ENCODE peak calls at places on chromosomes 11 and 22, in ten cellular contexts. Q, G, F, D, W, I, J, K, X and U are unnamed samples.

GRCh38 chr11:112968988-112969714 is 7.9 kb downstream of the NCAM1 start:
- DNase-seq in Q (no peak), G (no peak), F (no peak), D (no peak), W (peak; percentile 74), I (no peak), J (no peak), K (no peak), X (no peak), U (peak; percentile 32)

GRCh38 chr22:42926034-42926433 is 69.0 kb upstream of the ARFGAP3 start:
- DNase-seq in Q (no peak), G (no peak), F (peak; percentile 24), D (no peak), W (no peak), I (no peak), J (no peak), K (no peak), X (no peak), U (no peak)

GRCh38 chr11:120929664-120930154 is 94.2 kb upstream of the TBCEL start:
- DNase-seq in Q (no peak), G (peak; percentile 61), F (peak; percentile 33), D (peak; percentile 19), W (no peak), I (peak; percentile 47), J (no peak), K (no peak), X (no peak), U (no peak)

GRCh38 chr11:109033627-109034340 is 368.9 kb downstream of the DDX10 start:
- DNase-seq in Q (no peak), G (no peak), F (peak; percentile 97), D (no peak), W (peak; percentile 89), I (peak; percentile 98), J (peak; percentile 75), K (no peak), X (no peak), U (no peak)

GRCh38 chr11:46761807-46762206 is 42.8 kb downstream of the F2 start:
- DNase-seq in Q (no peak), G (no peak), F (no peak), D (no peak), W (no peak), I (no peak), J (no peak), K (no peak), X (no peak), U (no peak)

GRCh38 chr11:47731466-47731865 is 16.3 kb upstream of the AGBL2 start:
- DNase-seq in Q (no peak), G (no peak), F (no peak), D (no peak), W (no peak), I (no peak), J (no peak), K (no peak), X (no peak), U (no peak)

GRCh38 chr22:44153705-44154104 is 27.0 kb upstream of the PARVG start:
- DNase-seq in Q (no peak), G (no peak), F (no peak), D (no peak), W (no peak), I (no peak), J (no peak), K (no peak), X (no peak), U (no peak)

GRCh38 chr11:87039371-87039770 is 1.6 kb downstream of the TMEM135 start:
- DNase-seq in Q (no peak), G (no peak), F (peak; percentile 35), D (no peak), W (no peak), I (no peak), J (peak; percentile 52), K (no peak), X (no peak), U (no peak)

GRCh38 chr11:80280737-80281136 is 839.9 kb upstream of the TENM4 start:
- DNase-seq in Q (no peak), G (no peak), F (no peak), D (no peak), W (no peak), I (no peak), J (no peak), K (no peak), X (no peak), U (no peak)

GRCh38 chr11:44382118-44382517 is 72.2 kb upstream of the ALX4 start:
- DNase-seq in Q (no peak), G (no peak), F (no peak), D (no peak), W (no peak), I (no peak), J (no peak), K (no peak), X (no peak), U (no peak)

GRCh38 chr11:130214861-130215530 is 55.4 kb downstream of the ST14 start:
- DNase-seq in Q (no peak), G (no peak), F (no peak), D (no peak), W (no peak), I (no peak), J (no peak), K (peak; percentile 41), X (no peak), U (no peak)

GRCh38 chr11:113351061-113351460 is 36.5 kb upstream of the ANKK1 start:
- DNase-seq in Q (no peak), G (peak; percentile 92), F (no peak), D (no peak), W (no peak), I (no peak), J (no peak), K (no peak), X (no peak), U (no peak)

GRCh38 chr22:23820748-23821211 is 18.0 kb downstream of the DERL3 start:
- DNase-seq in Q (no peak), G (no peak), F (no peak), D (no peak), W (no peak), I (no peak), J (no peak), K (no peak), X (no peak), U (no peak)

GRCh38 chr22:27970596-27971220 is 51.7 kb upstream of the PITPNB start:
- DNase-seq in Q (no peak), G (no peak), F (peak; percentile 37), D (no peak), W (no peak), I (no peak), J (no peak), K (no peak), X (no peak), U (no peak)

GRCh38 chr22:37157516-37158289 is 8.0 kb upstream of the IL2RB start:
- DNase-seq in Q (no peak), G (no peak), F (no peak), D (no peak), W (peak; percentile 64), I (peak; percentile 59), J (no peak), K (no peak), X (no peak), U (no peak)

GRCh38 chr11:75262961-75263852 is 22.6 kb downstream of the TPBGL start:
- DNase-seq in Q (no peak), G (no peak), F (no peak), D (no peak), W (no peak), I (peak; percentile 27), J (no peak), K (no peak), X (no peak), U (no peak)

GRCh38 chr11:73154178-73154577 is 12.1 kb upstream of the FCHSD2 start:
- DNase-seq in Q (peak; percentile 8), G (no peak), F (no peak), D (no peak), W (no peak), I (no peak), J (no peak), K (no peak), X (no peak), U (no peak)

GRCh38 chr11:27385245-27385644 is 22.2 kb upstream of the CCDC34 start:
- DNase-seq in Q (no peak), G (no peak), F (peak; percentile 97), D (no peak), W (peak; percentile 58), I (peak; percentile 91), J (peak; percentile 82), K (no peak), X (no peak), U (no peak)

GRCh38 chr11:47003180-47003877 is 66.8 kb downstream of the CSTPP1 start:
- DNase-seq in Q (no peak), G (no peak), F (no peak), D (peak; percentile 11), W (no peak), I (peak; percentile 22), J (peak; percentile 64), K (no peak), X (no peak), U (no peak)

GRCh38 chr22:19287889-19288288 is 3.6 kb downstream of the CLTCL1 start:
- DNase-seq in Q (no peak), G (no peak), F (peak; percentile 94), D (no peak), W (peak; percentile 64), I (peak; percentile 78), J (peak; percentile 71), K (no peak), X (no peak), U (no peak)

GRCh38 chr11:100574894-100575769 is 112.0 kb upstream of the ARHGAP42 start:
- DNase-seq in Q (no peak), G (peak; percentile 41), F (peak; percentile 58), D (no peak), W (peak; percentile 24), I (peak; percentile 64), J (no peak), K (no peak), X (peak; percentile 46), U (peak; percentile 34)

GRCh38 chr11:77747381-77747969 is 73.0 kb downstream of the RSF1 start:
- DNase-seq in Q (no peak), G (no peak), F (peak; percentile 34), D (no peak), W (no peak), I (no peak), J (peak; percentile 30), K (no peak), X (no peak), U (peak; percentile 20)

GRCh38 chr11:77152846-77153245 is 24.8 kb downstream of the MYO7A start:
- DNase-seq in Q (no peak), G (peak; percentile 32), F (no peak), D (no peak), W (no peak), I (no peak), J (no peak), K (no peak), X (no peak), U (no peak)

GRCh38 chr11:57798905-57799559 is 37.4 kb downstream of the CTNND1 start:
- DNase-seq in Q (no peak), G (no peak), F (peak; percentile 41), D (no peak), W (peak; percentile 53), I (peak; percentile 66), J (peak; percentile 73), K (no peak), X (no peak), U (no peak)

GRCh38 chr11:33557201-33557600 is 143.4 kb downstream of the C11orf91 start:
- DNase-seq in Q (no peak), G (no peak), F (peak; percentile 79), D (no peak), W (peak; percentile 92), I (peak; percentile 95), J (no peak), K (no peak), X (no peak), U (peak; percentile 54)

GRCh38 chr11:126421243-126421642 is 65.8 kb downstream of the ST3GAL4 start:
- DNase-seq in Q (no peak), G (no peak), F (no peak), D (no peak), W (no peak), I (no peak), J (no peak), K (no peak), X (no peak), U (no peak)

GRCh38 chr11:75245356-75246005 is 4.9 kb downstream of the TPBGL start:
- DNase-seq in Q (no peak), G (no peak), F (no peak), D (no peak), W (no peak), I (no peak), J (no peak), K (no peak), X (no peak), U (no peak)

GRCh38 chr11:129930306-129930705 is 34.9 kb upstream of the NFRKB start:
- DNase-seq in Q (no peak), G (no peak), F (no peak), D (no peak), W (peak; percentile 6), I (peak; percentile 58), J (no peak), K (no peak), X (no peak), U (peak; percentile 76)